ENCODE peak calls at places on chromosomes 12 and 14, in seven cellular contexts. W is IMR-90, O is A549, Y is K562, P is H1, K is HepG2, L is GM12878. T is an unnamed sample.

GRCh38 chr12:6888360-6888759 is 15.3 kb upstream of the SPSB2 start:
- DNase-seq in W (no peak), O (no peak), Y (no peak), P (no peak), K (no peak), L (no peak), T (no peak)

GRCh38 chr12:129069886-129070285 is 216.6 kb downstream of the GLT1D1 start:
- DNase-seq in W (no peak), O (no peak), Y (peak; percentile 53), P (no peak), K (no peak), L (no peak), T (no peak)

GRCh38 chr12:31324845-31325523 is 966 bp downstream of the SINHCAF start:
- DNase-seq in W (peak; percentile 49), O (peak; percentile 25), Y (peak; percentile 52), P (no peak), K (no peak), L (no peak), T (no peak)

GRCh38 chr12:47205532-47206449 is 126.0 kb upstream of the AMIGO2 start:
- DNase-seq in W (no peak), O (no peak), Y (no peak), P (no peak), K (no peak), L (no peak), T (no peak)

GRCh38 chr12:9243999-9244649 is 35.9 kb upstream of the PZP start:
- DNase-seq in W (no peak), O (no peak), Y (no peak), P (no peak), K (peak; percentile 50), L (no peak), T (no peak)

GRCh38 chr14:30882431-30882830 is 8.1 kb downstream of the COCH start:
- DNase-seq in W (no peak), O (no peak), Y (no peak), P (no peak), K (no peak), L (no peak), T (no peak)

GRCh38 chr12:41932028-41932427 is 212.6 kb downstream of the GXYLT1 start:
- DNase-seq in W (no peak), O (no peak), Y (no peak), P (no peak), K (no peak), L (no peak), T (no peak)

GRCh38 chr12:120183211-120183631 is 11.3 kb downstream of the GCN1 start:
- DNase-seq in W (peak; percentile 50), O (no peak), Y (no peak), P (no peak), K (no peak), L (no peak), T (no peak)

GRCh38 chr14:104206281-104206904 is 68.0 kb downstream of the KIF26A start:
- DNase-seq in W (no peak), O (no peak), Y (no peak), P (no peak), K (peak; percentile 33), L (no peak), T (no peak)

GRCh38 chr14:67971627-67972625 is 152.3 kb downstream of the RAD51B start:
- DNase-seq in W (peak; percentile 37), O (no peak), Y (no peak), P (no peak), K (no peak), L (no peak), T (no peak)

GRCh38 chr14:53148612-53149202 is 4.4 kb downstream of the DDHD1 start:
- DNase-seq in W (no peak), O (no peak), Y (no peak), P (no peak), K (no peak), L (peak; percentile 57), T (no peak)

GRCh38 chr14:104387000-104387384 is 192.6 kb upstream of the C14orf180 start:
- DNase-seq in W (no peak), O (no peak), Y (no peak), P (no peak), K (no peak), L (no peak), T (no peak)

GRCh38 chr12:42372154-42372791 is 46.3 kb downstream of the PPHLN1 start:
- DNase-seq in W (peak; percentile 46), O (peak; percentile 34), Y (peak; percentile 36), P (no peak), K (peak; percentile 58), L (peak; percentile 49), T (peak; percentile 42)

GRCh38 chr12:112537710-112538396 is 119.1 kb downstream of the PTPN11 start:
- DNase-seq in W (peak; percentile 12), O (no peak), Y (no peak), P (peak; percentile 60), K (peak; percentile 56), L (no peak), T (peak; percentile 26)

GRCh38 chr14:73293782-73294781 is 56.8 kb downstream of the PAPLN start:
- DNase-seq in W (no peak), O (no peak), Y (no peak), P (no peak), K (no peak), L (no peak), T (no peak)

GRCh38 chr12:117821480-117822175 is 147.2 kb downstream of the KSR2 start:
- DNase-seq in W (no peak), O (no peak), Y (no peak), P (no peak), K (no peak), L (no peak), T (no peak)

GRCh38 chr14:55071870-55072640 is 20.6 kb downstream of the MAPK1IP1L start:
- DNase-seq in W (peak; percentile 94), O (no peak), Y (no peak), P (no peak), K (no peak), L (peak; percentile 92), T (no peak)

GRCh38 chr14:31239673-31240072 is 32.1 kb upstream of the HECTD1 start:
- DNase-seq in W (no peak), O (no peak), Y (no peak), P (no peak), K (no peak), L (no peak), T (no peak)

GRCh38 chr14:94689218-94689984 is 77.2 kb downstream of the SERPINA3 start:
- DNase-seq in W (peak; percentile 22), O (peak; percentile 70), Y (peak; percentile 75), P (no peak), K (no peak), L (no peak), T (no peak)

GRCh38 chr12:106051853-106052531 is 86.8 kb downstream of the NUAK1 start:
- DNase-seq in W (peak; percentile 34), O (no peak), Y (no peak), P (no peak), K (no peak), L (no peak), T (no peak)

GRCh38 chr14:94571950-94572349 is 9.3 kb upstream of the SERPINA5 start:
- DNase-seq in W (peak; percentile 23), O (no peak), Y (no peak), P (no peak), K (peak; percentile 37), L (no peak), T (no peak)

GRCh38 chr14:26392498-26392897 is 205.3 kb downstream of the NOVA1 start:
- DNase-seq in W (no peak), O (no peak), Y (no peak), P (no peak), K (no peak), L (no peak), T (no peak)

GRCh38 chr14:102020058-102020971 is 55.9 kb downstream of the DYNC1H1 start:
- DNase-seq in W (peak; percentile 94), O (no peak), Y (no peak), P (no peak), K (no peak), L (no peak), T (no peak)

GRCh38 chr12:15209782-15210181 is 11.4 kb downstream of the RERG start:
- DNase-seq in W (peak; percentile 40), O (no peak), Y (no peak), P (no peak), K (no peak), L (no peak), T (no peak)

GRCh38 chr12:93378373-93379310 is 917 bp downstream of the NUDT4 start:
- DNase-seq in W (peak; percentile 72), O (peak; percentile 85), Y (peak; percentile 68), P (no peak), K (no peak), L (no peak), T (no peak)

GRCh38 chr12:67705394-67706370 is 57.1 kb downstream of the DYRK2 start:
- DNase-seq in W (peak; percentile 82), O (no peak), Y (no peak), P (no peak), K (no peak), L (no peak), T (no peak)
- TF ChIP-seq CEBPB in W (no peak), O (no peak), Y (no peak), P (no peak), K (no peak), L (no peak), T (no peak)

GRCh38 chr12:83067981-83068380 is 381.3 kb downstream of the TMTC2 start:
- DNase-seq in W (no peak), O (no peak), Y (no peak), P (no peak), K (no peak), L (no peak), T (no peak)

GRCh38 chr12:83065562-83065961 is 378.9 kb downstream of the TMTC2 start:
- DNase-seq in W (no peak), O (no peak), Y (no peak), P (no peak), K (no peak), L (no peak), T (no peak)
- TF ChIP-seq CEBPB in W (no peak), O (no peak), Y (no peak), P (no peak), K (no peak), L (no peak), T (no peak)

GRCh38 chr12:88490425-88490824 is 89.8 kb downstream of the KITLG start:
- DNase-seq in W (no peak), O (no peak), Y (no peak), P (no peak), K (no peak), L (no peak), T (no peak)

GRCh38 chr12:88494520-88494919 is 85.8 kb downstream of the KITLG start:
- DNase-seq in W (no peak), O (no peak), Y (no peak), P (no peak), K (no peak), L (no peak), T (no peak)

GRCh38 chr12:88496429-88497190 is 83.7 kb downstream of the KITLG start:
- DNase-seq in W (no peak), O (no peak), Y (no peak), P (no peak), K (no peak), L (no peak), T (no peak)

GRCh38 chr12:88495031-88495430 is 85.2 kb downstream of the KITLG start:
- DNase-seq in W (no peak), O (no peak), Y (no peak), P (no peak), K (no peak), L (no peak), T (no peak)

GRCh38 chr12:88493651-88494050 is 86.6 kb downstream of the KITLG start:
- DNase-seq in W (peak; percentile 97), O (no peak), Y (no peak), P (no peak), K (no peak), L (no peak), T (no peak)
- TF ChIP-seq CEBPB in W (peak; percentile 59), O (no peak), Y (no peak), P (no peak), K (no peak), L (no peak), T (no peak)

GRCh38 chr12:10310926-10311705 is 3.4 kb downstream of the KLRD1 start:
- DNase-seq in W (no peak), O (no peak), Y (no peak), P (no peak), K (no peak), L (no peak), T (no peak)
- TF ChIP-seq CEBPB in W (no peak), O (no peak), Y (no peak), P (no peak), K (no peak), L (no peak), T (no peak)